ENCODE peak calls at places on chromosome 5, in seven cellular contexts. One of them, this sample, is unnamed.
A peak's percentile ranks its signal among the peaks of the same experiment; 100 is the strongest.

GRCh38 chr5:59506285-59506877 is 387.1 kb downstream of the PDE4D start:
- DNase-seq in SJSA1: no peak
- DNase-seq in tibial nerve: no peak
- DNase-seq in heart left ventricle: no peak
- DNase-seq in RWPE1: peak; percentile 40
- DNase-seq in left ventricle myocardium inferior: no peak
- DNase-seq in PC-3: peak; percentile 44
- DNase-seq in this sample: no peak

GRCh38 chr5:148750614-148751013 is 75.8 kb upstream of the ADRB2 start:
- DNase-seq in PC-3: no peak
- DNase-seq in RWPE1: no peak
- DNase-seq in left ventricle myocardium inferior: no peak
- DNase-seq in SJSA1: no peak
- DNase-seq in heart left ventricle: no peak
- DNase-seq in tibial nerve: no peak
- DNase-seq in this sample: no peak

GRCh38 chr5:162488077-162488476 is 420.5 kb downstream of the GABRG2 start:
- DNase-seq in heart left ventricle: no peak
- DNase-seq in tibial nerve: no peak
- DNase-seq in SJSA1: no peak
- DNase-seq in left ventricle myocardium inferior: no peak
- DNase-seq in RWPE1: peak; percentile 4
- DNase-seq in PC-3: peak; percentile 57
- DNase-seq in this sample: no peak

GRCh38 chr5:17910318-17910717 is 276.1 kb downstream of the TAF11L14 start:
- DNase-seq in RWPE1: peak; percentile 38
- DNase-seq in SJSA1: peak; percentile 6
- DNase-seq in heart left ventricle: no peak
- DNase-seq in left ventricle myocardium inferior: no peak
- DNase-seq in tibial nerve: no peak
- DNase-seq in PC-3: peak; percentile 91
- DNase-seq in this sample: peak; percentile 60

GRCh38 chr5:35183243-35183955 is 46.9 kb downstream of the PRLR start:
- DNase-seq in SJSA1: no peak
- DNase-seq in tibial nerve: peak; percentile 60
- DNase-seq in left ventricle myocardium inferior: peak; percentile 34
- DNase-seq in RWPE1: peak; percentile 30
- DNase-seq in PC-3: peak; percentile 72
- DNase-seq in heart left ventricle: no peak
- DNase-seq in this sample: no peak

GRCh38 chr5:177483994-177484901 is 10.8 kb upstream of the DBN1 start:
- DNase-seq in heart left ventricle: no peak
- DNase-seq in left ventricle myocardium inferior: no peak
- DNase-seq in SJSA1: no peak
- DNase-seq in tibial nerve: no peak
- DNase-seq in PC-3: peak; percentile 1
- DNase-seq in RWPE1: no peak
- DNase-seq in this sample: no peak

GRCh38 chr5:178244566-178244965 is 12.0 kb upstream of the PHYKPL start:
- DNase-seq in PC-3: no peak
- DNase-seq in heart left ventricle: no peak
- DNase-seq in RWPE1: no peak
- DNase-seq in tibial nerve: no peak
- DNase-seq in SJSA1: no peak
- DNase-seq in left ventricle myocardium inferior: no peak
- DNase-seq in this sample: peak; percentile 26

GRCh38 chr5:68709229-68709628 is 384.6 kb upstream of the SLC30A5 start:
- DNase-seq in SJSA1: no peak
- DNase-seq in left ventricle myocardium inferior: no peak
- DNase-seq in tibial nerve: no peak
- DNase-seq in PC-3: no peak
- DNase-seq in RWPE1: no peak
- DNase-seq in heart left ventricle: peak; percentile 29
- DNase-seq in this sample: no peak

GRCh38 chr5:168766038-168766700 is 187.0 kb upstream of the PANK3 start:
- DNase-seq in tibial nerve: no peak
- DNase-seq in RWPE1: no peak
- DNase-seq in PC-3: no peak
- DNase-seq in left ventricle myocardium inferior: no peak
- DNase-seq in heart left ventricle: no peak
- DNase-seq in SJSA1: no peak
- DNase-seq in this sample: no peak

GRCh38 chr5:133421394-133421793 is 190.9 kb downstream of the FSTL4 start:
- DNase-seq in RWPE1: no peak
- DNase-seq in PC-3: peak; percentile 44
- DNase-seq in heart left ventricle: no peak
- DNase-seq in tibial nerve: no peak
- DNase-seq in left ventricle myocardium inferior: no peak
- DNase-seq in SJSA1: peak; percentile 19
- DNase-seq in this sample: no peak

GRCh38 chr5:61311836-61312808 is 19.9 kb upstream of the ZSWIM6 start:
- DNase-seq in SJSA1: peak; percentile 85
- DNase-seq in left ventricle myocardium inferior: no peak
- DNase-seq in heart left ventricle: no peak
- DNase-seq in RWPE1: peak; percentile 78
- DNase-seq in tibial nerve: no peak
- DNase-seq in PC-3: peak; percentile 95
- DNase-seq in this sample: no peak

GRCh38 chr5:93717162-93717561 is 24.2 kb downstream of the POU5F2 start:
- DNase-seq in tibial nerve: no peak
- DNase-seq in RWPE1: no peak
- DNase-seq in SJSA1: peak; percentile 51
- DNase-seq in heart left ventricle: no peak
- DNase-seq in left ventricle myocardium inferior: no peak
- DNase-seq in PC-3: no peak
- DNase-seq in this sample: no peak

GRCh38 chr5:43017438-43017820 is 22.7 kb downstream of the ANXA2R start:
- DNase-seq in heart left ventricle: peak; percentile 56
- DNase-seq in tibial nerve: no peak
- DNase-seq in left ventricle myocardium inferior: no peak
- DNase-seq in SJSA1: no peak
- DNase-seq in PC-3: peak; percentile 56
- DNase-seq in RWPE1: no peak
- DNase-seq in this sample: no peak

DNA sequence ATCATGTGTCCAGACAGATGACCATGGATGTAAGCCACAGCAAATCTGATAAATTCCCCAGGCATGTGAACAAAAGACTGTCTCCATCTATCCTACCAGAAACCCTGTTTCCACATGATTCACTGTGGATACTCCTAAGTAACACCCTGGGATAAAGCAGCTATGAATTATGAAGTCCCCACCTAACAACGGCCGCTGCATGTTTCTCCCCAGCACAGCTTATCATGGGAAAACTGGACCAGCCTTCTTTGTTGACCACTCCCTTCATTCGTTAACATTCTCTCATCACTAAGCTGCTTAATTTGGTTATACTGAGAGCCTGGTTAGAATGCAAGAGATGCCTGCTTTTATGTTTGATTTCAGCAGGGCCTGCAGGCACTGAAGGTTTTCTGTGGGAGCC is 318.2 kb upstream of the ZNF608 start:
- DNase-seq in SJSA1: no peak
- DNase-seq in heart left ventricle: no peak
- DNase-seq in RWPE1: no peak
- DNase-seq in left ventricle myocardium inferior: no peak
- DNase-seq in PC-3: no peak
- DNase-seq in tibial nerve: no peak
- DNase-seq in this sample: no peak
- H3K27ac ChIP-seq in SJSA1: no peak overlapping the region
- H3K27ac ChIP-seq in heart left ventricle: no peak overlapping the region
- H3K27ac ChIP-seq in RWPE1: no peak overlapping the region
- H3K27ac ChIP-seq in left ventricle myocardium inferior: no peak overlapping the region
- H3K27ac ChIP-seq in PC-3: no peak overlapping the region
- H3K27ac ChIP-seq in tibial nerve: no peak overlapping the region
- H3K27ac ChIP-seq in this sample: no peak overlapping the region

GRCh38 chr5:102295534-102296228 is 403 bp downstream of the SLCO4C1 start:
- DNase-seq in PC-3: no peak
- DNase-seq in left ventricle myocardium inferior: no peak
- DNase-seq in heart left ventricle: no peak
- DNase-seq in RWPE1: no peak
- DNase-seq in tibial nerve: no peak
- DNase-seq in SJSA1: no peak
- DNase-seq in this sample: no peak
- H3K27ac ChIP-seq in PC-3: no peak overlapping the region
- H3K27ac ChIP-seq in left ventricle myocardium inferior: no peak overlapping the region
- H3K27ac ChIP-seq in heart left ventricle: no peak overlapping the region
- H3K27ac ChIP-seq in RWPE1: no peak overlapping the region
- H3K27ac ChIP-seq in tibial nerve: no peak overlapping the region
- H3K27ac ChIP-seq in SJSA1: no peak overlapping the region
- H3K27ac ChIP-seq in this sample: no peak overlapping the region

GRCh38 chr5:72407078-72407477 is 86.9 kb downstream of the PTCD2 start:
- DNase-seq in heart left ventricle: no peak
- DNase-seq in SJSA1: no peak
- DNase-seq in RWPE1: no peak
- DNase-seq in tibial nerve: no peak
- DNase-seq in left ventricle myocardium inferior: no peak
- DNase-seq in PC-3: no peak
- DNase-seq in this sample: no peak

GRCh38 chr5:72397836-72398235 is 77.7 kb downstream of the PTCD2 start:
- DNase-seq in left ventricle myocardium inferior: no peak
- DNase-seq in tibial nerve: no peak
- DNase-seq in PC-3: no peak
- DNase-seq in SJSA1: no peak
- DNase-seq in heart left ventricle: no peak
- DNase-seq in RWPE1: no peak
- DNase-seq in this sample: no peak

GRCh38 chr5:72400950-72401349 is 80.8 kb downstream of the PTCD2 start:
- DNase-seq in tibial nerve: no peak
- DNase-seq in PC-3: no peak
- DNase-seq in SJSA1: no peak
- DNase-seq in heart left ventricle: no peak
- DNase-seq in RWPE1: no peak
- DNase-seq in left ventricle myocardium inferior: no peak
- DNase-seq in this sample: no peak

GRCh38 chr5:72402959-72403628 is 82.9 kb downstream of the PTCD2 start:
- DNase-seq in tibial nerve: peak; percentile 42
- DNase-seq in left ventricle myocardium inferior: peak; percentile 21
- DNase-seq in SJSA1: no peak
- DNase-seq in PC-3: peak; percentile 21
- DNase-seq in heart left ventricle: peak; percentile 60
- DNase-seq in RWPE1: no peak
- DNase-seq in this sample: no peak

DNA sequence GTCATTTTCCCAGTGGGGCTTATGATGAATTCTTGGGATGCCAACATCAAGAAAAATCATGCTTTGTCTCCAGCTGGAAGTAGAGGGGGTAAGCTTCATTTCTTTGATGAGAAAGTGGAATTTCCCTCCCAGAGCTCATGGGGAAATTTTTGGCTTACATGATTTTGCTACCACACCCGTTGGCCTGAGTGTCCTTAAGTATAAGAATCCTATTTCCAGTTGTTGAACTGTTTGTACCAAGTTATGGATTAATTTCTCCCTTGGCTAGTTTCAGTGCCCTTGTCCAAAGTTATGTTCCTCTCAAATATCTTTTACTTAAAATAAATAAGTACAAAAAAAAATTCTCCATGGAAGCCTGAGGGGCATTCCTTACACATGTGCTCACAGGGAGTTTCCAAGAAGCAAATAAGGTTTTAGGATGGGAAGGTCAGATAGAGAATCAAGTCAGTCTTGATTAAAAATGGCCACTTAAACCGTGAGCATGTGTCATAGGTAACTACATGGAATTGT is 82.3 kb downstream of the PTCD2 start:
- DNase-seq in tibial nerve: no peak
- DNase-seq in RWPE1: peak; percentile 51
- DNase-seq in PC-3: peak; percentile 43
- DNase-seq in SJSA1: peak; percentile 64
- DNase-seq in heart left ventricle: no peak
- DNase-seq in left ventricle myocardium inferior: no peak
- DNase-seq in this sample: no peak
- H3K27ac ChIP-seq in tibial nerve: peak overlapping the region; percentile 59
- H3K27ac ChIP-seq in RWPE1: no peak overlapping the region
- H3K27ac ChIP-seq in PC-3: peak overlapping the region; percentile 17
- H3K27ac ChIP-seq in SJSA1: peak overlapping the region; percentile 87
- H3K27ac ChIP-seq in heart left ventricle: no peak overlapping the region
- H3K27ac ChIP-seq in left ventricle myocardium inferior: peak overlapping the region; percentile 72
- H3K27ac ChIP-seq in this sample: peak overlapping the region; percentile 16

GRCh38 chr5:139443766-139444473 is 4.6 kb upstream of the DNAJC18 start:
- DNase-seq in SJSA1: peak; percentile 62
- DNase-seq in heart left ventricle: no peak
- DNase-seq in left ventricle myocardium inferior: no peak
- DNase-seq in tibial nerve: no peak
- DNase-seq in RWPE1: peak; percentile 83
- DNase-seq in PC-3: peak; percentile 51
- DNase-seq in this sample: no peak
- H3K27ac ChIP-seq in SJSA1: peak overlapping the region; percentile 2
- H3K27ac ChIP-seq in heart left ventricle: no peak overlapping the region
- H3K27ac ChIP-seq in left ventricle myocardium inferior: no peak overlapping the region
- H3K27ac ChIP-seq in tibial nerve: no peak overlapping the region
- H3K27ac ChIP-seq in RWPE1: peak overlapping the region; percentile 88
- H3K27ac ChIP-seq in PC-3: no peak overlapping the region
- H3K27ac ChIP-seq in this sample: peak overlapping the region; percentile 84

GRCh38 chr5:140309706-140310249 is 6.9 kb upstream of the PFDN1 start:
- DNase-seq in PC-3: no peak
- DNase-seq in RWPE1: no peak
- DNase-seq in heart left ventricle: no peak
- DNase-seq in left ventricle myocardium inferior: no peak
- DNase-seq in SJSA1: no peak
- DNase-seq in tibial nerve: no peak
- DNase-seq in this sample: no peak

GRCh38 chr5:140311011-140311467 is 8.1 kb upstream of the PFDN1 start:
- DNase-seq in tibial nerve: no peak
- DNase-seq in SJSA1: peak; percentile 85
- DNase-seq in RWPE1: peak; percentile 68
- DNase-seq in PC-3: peak; percentile 86
- DNase-seq in heart left ventricle: no peak
- DNase-seq in left ventricle myocardium inferior: no peak
- DNase-seq in this sample: no peak

GRCh38 chr5:140312791-140313189 is 9.9 kb upstream of the PFDN1 start:
- DNase-seq in heart left ventricle: no peak
- DNase-seq in left ventricle myocardium inferior: no peak
- DNase-seq in PC-3: no peak
- DNase-seq in SJSA1: no peak
- DNase-seq in tibial nerve: no peak
- DNase-seq in RWPE1: no peak
- DNase-seq in this sample: no peak

GRCh38 chr5:140312067-140312790 is 9.3 kb upstream of the PFDN1 start:
- DNase-seq in RWPE1: peak; percentile 57
- DNase-seq in left ventricle myocardium inferior: no peak
- DNase-seq in PC-3: peak; percentile 98
- DNase-seq in heart left ventricle: peak; percentile 54
- DNase-seq in tibial nerve: no peak
- DNase-seq in SJSA1: peak; percentile 85
- DNase-seq in this sample: peak; percentile 88

GRCh38 chr5:140310434-140310833 is 7.5 kb upstream of the PFDN1 start:
- DNase-seq in left ventricle myocardium inferior: no peak
- DNase-seq in RWPE1: no peak
- DNase-seq in SJSA1: peak; percentile 32
- DNase-seq in heart left ventricle: no peak
- DNase-seq in PC-3: peak; percentile 15
- DNase-seq in tibial nerve: no peak
- DNase-seq in this sample: no peak
- H3K27ac ChIP-seq in left ventricle myocardium inferior: peak overlapping the region; percentile 87
- H3K27ac ChIP-seq in RWPE1: no peak overlapping the region
- H3K27ac ChIP-seq in SJSA1: peak overlapping the region; percentile 62
- H3K27ac ChIP-seq in heart left ventricle: no peak overlapping the region
- H3K27ac ChIP-seq in PC-3: peak overlapping the region; percentile 98
- H3K27ac ChIP-seq in tibial nerve: peak overlapping the region; percentile 65
- H3K27ac ChIP-seq in this sample: peak overlapping the region; percentile 83